ENCODE peak calls at places on chromosome 5, in seven cellular contexts. K is stimulated activated CD8-positive, alpha-beta memory T cell treated with anti-CD3 and anti-CD28 coated beads, Interleukin-15, amount 100 ng/mL, for 1 hour; I is fibroblast of the conjunctiva; J is coronary artery; F is glomerular endothelial cell; P is NCI-H1417; A is psoas muscle. Q is an unnamed sample.

GRCh38 chr5:124867064-124867707 is 120.7 kb upstream of the ZNF608 start:
- DNase-seq in K (no peak), I (no peak), J (no peak), A (no peak), P (no peak), F (no peak), Q (no peak)

GRCh38 chr5:158812381-158812780 is 287.3 kb downstream of the EBF1 start:
- DNase-seq in J (no peak), K (no peak), F (no peak), P (no peak), A (peak), I (no peak), Q (peak)

GRCh38 chr5:78221467-78221866 is 73.0 kb downstream of the AP3B1 start:
- DNase-seq in A (no peak), I (no peak), K (no peak), J (no peak), F (no peak), P (no peak), Q (no peak)

GRCh38 chr5:150144211-150144801 is 11.3 kb downstream of the PDGFRB start:
- DNase-seq in J (peak), F (no peak), K (no peak), I (peak), A (peak), P (no peak), Q (peak)

GRCh38 chr5:40240111-40240510 is 439.6 kb upstream of the PTGER4 start:
- DNase-seq in K (no peak), P (no peak), A (no peak), J (no peak), F (no peak), I (peak), Q (no peak)

GRCh38 chr5:132962429-132962928 is 955 bp downstream of the AFF4 start:
- DNase-seq in A (no peak), F (no peak), J (no peak), K (no peak), I (peak), P (peak), Q (no peak)

GRCh38 chr5:31237159-31237558 is 43.7 kb downstream of the CDH6 start:
- DNase-seq in A (no peak), F (no peak), J (no peak), K (no peak), I (peak), P (peak), Q (no peak)

GRCh38 chr5:11733840-11734192 is 170.4 kb downstream of the CTNND2 start:
- DNase-seq in F (no peak), P (no peak), J (no peak), A (no peak), I (no peak), K (no peak), Q (no peak)

GRCh38 chr5:172498431-172499129 is 44.3 kb upstream of the SH3PXD2B start:
- DNase-seq in A (no peak), I (no peak), P (no peak), F (no peak), J (peak), K (no peak), Q (no peak)

Q was measured in left cardiac atrium.